ENCODE peak calls at places on chromosomes 2 and 18, in six cellular contexts. T is K562, D is A549, A is right lobe of liver, W is ovary, N is H54. K is an unnamed sample.

GRCh38 chr18:54165450-54165849 is 59.0 kb downstream of the MBD2 start:
- DNase-seq in T (no peak), D (no peak), A (no peak), W (no peak), N (no peak), K (no peak)

GRCh38 chr2:193539188-193539587 is 1344.5 kb upstream of the TMEFF2 start:
- DNase-seq in T (no peak), D (no peak), A (no peak), W (no peak), N (no peak), K (no peak)

GRCh38 chr2:216424305-216424704 is 12.0 kb downstream of the SMARCAL1 start:
- DNase-seq in T (no peak), D (no peak), A (no peak), W (no peak), N (no peak), K (no peak)

GRCh38 chr18:23189099-23189498 is 53.8 kb downstream of the CABLES1 start:
- DNase-seq in T (no peak), D (no peak), A (no peak), W (no peak), N (no peak), K (no peak)

GRCh38 chr2:100513650-100514049 is 43.4 kb downstream of the NMS start:
- DNase-seq in T (no peak), D (no peak), A (no peak), W (no peak), N (no peak), K (peak; percentile 69)

GRCh38 chr2:30373881-30374302 is 73.2 kb upstream of the LCLAT1 start:
- DNase-seq in T (no peak), D (no peak), A (no peak), W (no peak), N (peak; percentile 33), K (no peak)

GRCh38 chr2:16206191-16206944 is 266.0 kb downstream of the MYCN start:
- DNase-seq in T (no peak), D (no peak), A (no peak), W (no peak), N (no peak), K (no peak)

GRCh38 chr18:61619783-61620182 is 273.0 kb downstream of the RNF152 start:
- DNase-seq in T (no peak), D (no peak), A (no peak), W (no peak), N (no peak), K (no peak)

GRCh38 chr2:221972813-221973478 is 325.9 kb downstream of the PAX3 start:
- DNase-seq in T (no peak), D (no peak), A (no peak), W (no peak), N (no peak), K (no peak)

GRCh38 chr18:46324556-46324955 is 220.4 kb downstream of the HAUS1 start:
- DNase-seq in T (peak; percentile 25), D (peak; percentile 49), A (no peak), W (no peak), N (peak; percentile 78), K (no peak)

GRCh38 chr2:117406443-117406842 is 408.0 kb upstream of the DDX18 start:
- DNase-seq in T (no peak), D (no peak), A (no peak), W (no peak), N (no peak), K (no peak)

GRCh38 chr2:44210362-44210761 is 41.7 kb downstream of the PPM1B start:
- DNase-seq in T (no peak), D (no peak), A (no peak), W (no peak), N (no peak), K (no peak)
- TF ChIP-seq POLR2A in T (no peak), D (no peak), A (no peak), W (no peak), N (no peak), K (no peak)

GRCh38 chr2:236155406-236155805 is 12.8 kb downstream of the GBX2 start:
- DNase-seq in T (no peak), D (no peak), A (no peak), W (no peak), N (no peak), K (no peak)
- TF ChIP-seq POLR2A in T (no peak), D (no peak), A (no peak), W (no peak), N (no peak), K (no peak)

GRCh38 chr2:42169869-42170465 is 814 bp downstream of the EML4 start:
- DNase-seq in T (no peak), D (no peak), A (no peak), W (no peak), N (no peak), K (peak; percentile 24)

GRCh38 chr2:42167458-42167857 is 1.7 kb upstream of the EML4 start:
- DNase-seq in T (no peak), D (no peak), A (no peak), W (no peak), N (no peak), K (no peak)

GRCh38 chr2:42170619-42171395 is 1.7 kb downstream of the EML4 start:
- DNase-seq in T (no peak), D (no peak), A (no peak), W (no peak), N (no peak), K (peak; percentile 13)

GRCh38 chr2:42168459-42169099 is 574 bp upstream of the EML4 start:
- DNase-seq in T (no peak), D (no peak), A (no peak), W (no peak), N (no peak), K (no peak)

GRCh38 chr2:42169100-42169868 is at the start of gene EML4:
- DNase-seq in T (peak; percentile 94), D (peak; percentile 96), A (peak; percentile 96), W (peak; percentile 97), N (peak; percentile 58), K (peak; percentile 95)
- TF ChIP-seq POLR2A in T (peak; percentile 84), D (peak; percentile 86), A (peak; percentile 94), W (peak; percentile 81), N (peak; percentile 88), K (peak; percentile 64)

DNA sequence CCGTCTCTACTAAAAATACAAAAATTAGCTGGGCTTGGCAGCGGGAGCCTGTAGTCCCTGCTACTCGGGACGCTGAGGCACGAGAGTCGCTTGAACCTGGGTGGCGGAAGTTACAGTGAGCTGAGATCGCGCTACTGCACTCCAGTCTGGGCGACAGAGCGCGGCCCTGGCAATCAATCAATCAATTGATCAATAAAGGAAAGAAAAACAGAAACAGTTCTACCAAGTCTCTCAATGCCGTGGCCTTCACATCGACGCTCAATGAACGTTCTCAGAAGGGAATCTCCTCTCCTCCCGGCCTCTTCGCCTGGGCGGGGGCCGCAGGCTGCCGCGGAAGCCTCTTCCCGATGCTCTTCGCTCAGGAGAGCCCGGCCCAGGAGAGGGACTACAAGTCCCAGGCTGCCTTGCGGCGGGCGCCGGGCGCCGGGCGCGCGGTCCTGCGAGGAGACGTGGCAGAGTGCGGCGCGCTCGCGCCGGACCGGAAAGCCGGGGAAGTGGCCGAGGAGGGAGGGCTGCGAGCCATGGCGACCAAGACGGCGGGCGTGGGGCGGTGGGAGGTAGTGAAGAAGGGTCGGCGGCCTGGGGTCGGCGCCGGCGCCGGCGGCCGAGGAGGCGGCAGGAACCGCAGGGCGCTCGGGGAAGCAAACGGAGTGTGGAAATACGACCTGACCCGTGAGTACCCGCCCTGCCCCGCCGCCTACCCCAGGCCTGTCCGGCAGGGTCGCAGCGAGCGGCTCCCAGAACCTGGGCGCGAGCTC is at the start of gene TMEM214:
- DNase-seq in T (peak; percentile 91), D (peak; percentile 91), A (peak; percentile 94), W (peak; percentile 93), N (peak; percentile 94), K (peak; percentile 85)
- TF ChIP-seq POLR2A in T (peak; percentile 84), D (peak; percentile 82), A (peak; percentile 87), W (peak; percentile 73), N (peak; percentile 83), K (peak; percentile 75)

GRCh38 chr2:63840081-63840784 is 1.5 kb upstream of the UGP2 start:
- DNase-seq in T (no peak), D (no peak), A (peak; percentile 61), W (no peak), N (no peak), K (no peak)
- TF ChIP-seq POLR2A in T (no peak), D (peak; percentile 8), A (no peak), W (no peak), N (no peak), K (no peak)

DNA sequence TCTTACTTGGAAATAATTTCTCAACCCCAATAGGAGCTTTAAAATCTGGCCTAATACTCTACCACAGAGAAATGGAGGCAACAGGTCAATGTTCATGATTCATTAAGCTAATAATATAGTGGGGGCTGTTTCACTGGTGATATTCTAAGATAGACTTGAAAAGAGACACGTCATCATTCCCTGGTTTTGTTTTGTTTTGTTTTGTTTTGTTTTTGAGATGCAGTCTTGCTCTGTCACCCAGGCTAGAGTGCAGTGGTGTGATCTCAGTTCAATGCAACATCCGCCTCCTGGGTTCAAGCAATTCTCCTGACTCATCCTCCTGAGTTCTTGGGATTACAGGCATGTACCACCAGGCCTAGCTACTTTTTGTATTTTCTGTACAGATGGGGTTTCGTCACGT is 37.5 kb upstream of the SOS1 start:
- DNase-seq in T (no peak), D (no peak), A (no peak), W (no peak), N (no peak), K (no peak)
- TF ChIP-seq POLR2A in T (no peak), D (no peak), A (no peak), W (no peak), N (no peak), K (no peak)

GRCh38 chr2:127532296-127532695 is 3.2 kb upstream of the MYO7B start:
- DNase-seq in T (no peak), D (no peak), A (no peak), W (no peak), N (no peak), K (no peak)

GRCh38 chr2:127530245-127531132 is 4.2 kb upstream of the IWS1 start:
- DNase-seq in T (no peak), D (peak; percentile 26), A (no peak), W (no peak), N (no peak), K (no peak)

GRCh38 chr2:127526940-127527804 is 883 bp upstream of the IWS1 start:
- DNase-seq in T (peak; percentile 24), D (no peak), A (no peak), W (no peak), N (no peak), K (no peak)

GRCh38 chr2:127528487-127528886 is 2.2 kb upstream of the IWS1 start:
- DNase-seq in T (no peak), D (no peak), A (no peak), W (no peak), N (no peak), K (no peak)

GRCh38 chr2:127531133-127531709 is 4.3 kb upstream of the MYO7B start:
- DNase-seq in T (no peak), D (no peak), A (no peak), W (no peak), N (no peak), K (no peak)
- TF ChIP-seq POLR2A in T (no peak), D (no peak), A (no peak), W (no peak), N (no peak), K (no peak)

K was measured in erythroblast.